ENCODE peak calls at places on chromosomes 7 and 10, in five cellular contexts. O is ACHN, K is activated T-helper 1 cell treated with Interleukin-2 at 50 U/mL for 16 hours, R is psoas muscle, X is T-helper 1 cell. V is an unnamed sample.
A peak's percentile ranks its signal among the peaks of the same experiment; 100 is the strongest.

GRCh38 chr10:119026301-119027110 is 3.0 kb upstream of the NANOS1 start:
- DNase-seq in O (no peak), X (no peak), R (no peak), K (no peak), V (no peak)

GRCh38 chr7:67618569-67619543 is 622.2 kb downstream of the TYW1 start:
- DNase-seq in O (no peak), K (no peak), R (no peak), X (no peak), V (no peak)

GRCh38 chr7:151806204-151806603 is 70.7 kb downstream of the PRKAG2 start:
- DNase-seq in R (no peak), O (no peak), X (no peak), K (no peak), V (no peak)

GRCh38 chr7:64887756-64888508 is 15.1 kb upstream of the ZNF273 start:
- DNase-seq in K (no peak), O (no peak), R (no peak), X (no peak), V (no peak)

GRCh38 chr10:69890065-69890831 is 88.5 kb downstream of the COL13A1 start:
- DNase-seq in K (no peak), O (no peak), R (no peak), X (no peak), V (no peak)

GRCh38 chr10:13458107-13458761 is 70.6 kb downstream of the BEND7 start:
- DNase-seq in X (no peak), O (no peak), K (no peak), R (no peak), V (no peak)

GRCh38 chr7:69598487-69599148 is 343 bp downstream of the AUTS2 start:
- DNase-seq in O (no peak), R (peak; percentile 26), K (no peak), X (no peak), V (no peak)

GRCh38 chr10:28403090-28403489 is 100.2 kb upstream of the MPP7 start:
- DNase-seq in X (no peak), O (no peak), R (no peak), K (no peak), V (no peak)

GRCh38 chr10:7436490-7437100 is 25.8 kb upstream of the SFMBT2 start:
- DNase-seq in R (no peak), O (no peak), K (no peak), X (no peak), V (no peak)

GRCh38 chr7:158568974-158569857 is 18.4 kb downstream of the PTPRN2 start:
- DNase-seq in K (no peak), X (no peak), O (no peak), R (no peak), V (no peak)

GRCh38 chr10:48252354-48252650 is 22.2 kb downstream of the FRMPD2 start:
- DNase-seq in R (no peak), X (no peak), O (no peak), K (no peak), V (no peak)

GRCh38 chr10:50326757-50327701 is 75.7 kb upstream of the ASAH2 start:
- DNase-seq in O (no peak), R (peak; percentile 20), K (no peak), X (no peak), V (no peak)

GRCh38 chr7:132430041-132430440 is 146.2 kb downstream of the PLXNA4 start:
- DNase-seq in O (no peak), K (no peak), R (no peak), X (no peak), V (no peak)

GRCh38 chr10:129033354-129033729 is 433.7 kb upstream of the MGMT start:
- DNase-seq in K (no peak), O (no peak), X (no peak), R (no peak), V (no peak)

GRCh38 chr7:139139150-139139549 is 29.6 kb upstream of the ZC3HAV1 start:
- DNase-seq in X (no peak), O (no peak), R (no peak), K (no peak), V (no peak)